ENCODE peak calls at places on chromosomes 12 and 14, in five cellular contexts. U, E, I, C and P are unnamed samples.
A peak's percentile ranks its signal among the peaks of the same experiment; 100 is the strongest.

GRCh38 chr14:105581551-105582341 is 55.4 kb downstream of the TMEM121 start:
- DNase-seq in C (peak; percentile 45), E (no peak), I (peak; percentile 34), U (no peak), P (no peak)

GRCh38 chr14:71574976-71575375 is 357.3 kb upstream of the RGS6 start:
- DNase-seq in C (no peak), I (no peak), E (no peak), U (no peak), P (no peak)

GRCh38 chr12:6828671-6829531 is 694 bp downstream of the P3H3 start:
- DNase-seq in U (no peak), I (peak; percentile 76), E (peak; percentile 43), C (peak; percentile 65), P (peak; percentile 80)

GRCh38 chr14:85233756-85234545 is 296.0 kb upstream of the FLRT2 start:
- DNase-seq in C (no peak), U (no peak), I (no peak), E (no peak), P (no peak)

GRCh38 chr14:54627325-54627717 is 60.4 kb downstream of the SAMD4A start:
- DNase-seq in E (no peak), C (no peak), U (no peak), I (no peak), P (no peak)

GRCh38 chr12:1591543-1591942 is 2.8 kb downstream of the FBXL14 start:
- DNase-seq in I (no peak), C (no peak), E (no peak), U (no peak), P (no peak)

GRCh38 chr12:40105265-40105514 is 691 bp downstream of the SLC2A13 start:
- DNase-seq in U (no peak), E (no peak), C (no peak), I (peak; percentile 69), P (no peak)

GRCh38 chr12:115204957-115205754 is 521.2 kb upstream of the TBX3 start:
- DNase-seq in C (no peak), E (no peak), I (peak; percentile 58), U (no peak), P (no peak)

GRCh38 chr14:89320381-89321000 is 96.5 kb downstream of the FOXN3 start:
- DNase-seq in U (no peak), C (no peak), E (no peak), I (no peak), P (no peak)

GRCh38 chr14:24785698-24786097 is 151.7 kb upstream of the GZMB start:
- DNase-seq in C (no peak), U (no peak), E (no peak), I (no peak), P (no peak)

GRCh38 chr12:25958254-25959068 is at the start of gene RASSF8:
- DNase-seq in E (no peak), U (peak; percentile 59), C (peak; percentile 60), I (peak; percentile 84), P (peak; percentile 89)

GRCh38 chr12:117750657-117751056 is 218.1 kb downstream of the KSR2 start:
- DNase-seq in C (no peak), I (no peak), E (no peak), U (no peak), P (no peak)

GRCh38 chr12:11693068-11693467 is 43.6 kb downstream of the ETV6 start:
- DNase-seq in I (no peak), E (no peak), C (no peak), U (no peak), P (no peak)

GRCh38 chr12:54010972-54011664 is 2.3 kb downstream of the HOXC8 start:
- DNase-seq in E (no peak), U (no peak), C (no peak), I (no peak), P (no peak)

GRCh38 chr12:13347241-13348043 is 150.9 kb downstream of the EMP1 start:
- DNase-seq in C (no peak), U (no peak), I (no peak), E (no peak), P (no peak)

GRCh38 chr12:65787056-65787855 is 37.0 kb upstream of the HMGA2 start:
- DNase-seq in U (no peak), I (no peak), E (no peak), C (no peak), P (no peak)

GRCh38 chr12:128690641-128691040 is 133.1 kb downstream of the SLC15A4 start:
- DNase-seq in U (no peak), E (no peak), I (no peak), C (no peak), P (no peak)

GRCh38 chr14:72741836-72742681 is 151.8 kb downstream of the DPF3 start:
- DNase-seq in E (no peak), C (no peak), I (peak; percentile 45), U (no peak), P (no peak)

GRCh38 chr14:87869619-87870583 is 123.1 kb downstream of the GALC start:
- DNase-seq in I (no peak), C (no peak), U (no peak), E (no peak), P (no peak)

GRCh38 chr14:100341301-100342031 is 18.3 kb downstream of the SLC25A47 start:
- DNase-seq in I (peak; percentile 81), E (no peak), U (no peak), C (no peak), P (no peak)

GRCh38 chr12:102879144-102879763 is 37.8 kb downstream of the PAH start:
- DNase-seq in I (peak; percentile 87), C (no peak), E (no peak), U (peak; percentile 57), P (peak; percentile 43)

GRCh38 chr12:69068431-69068830 is 135.5 kb upstream of the CPM start:
- DNase-seq in I (no peak), C (no peak), E (no peak), U (no peak), P (no peak)

GRCh38 chr12:100189241-100190012 is 11.2 kb upstream of the ACTR6 start:
- DNase-seq in E (no peak), I (no peak), U (no peak), C (no peak), P (no peak)

GRCh38 chr14:90970167-90970600 is 90.3 kb downstream of the RPS6KA5 start:
- DNase-seq in E (no peak), U (no peak), I (no peak), C (no peak), P (no peak)

GRCh38 chr12:57090924-57091632 is 2.2 kb downstream of the NAB2 start:
- DNase-seq in U (no peak), C (no peak), I (no peak), E (no peak), P (no peak)

GRCh38 chr12:12267801-12268200 is 957 bp upstream of the LRP6 start:
- DNase-seq in C (no peak), U (peak; percentile 56), E (no peak), I (no peak), P (peak; percentile 49)

GRCh38 chr12:125610292-125610691 is 545.1 kb downstream of the AACS start:
- DNase-seq in C (no peak), U (no peak), E (no peak), I (no peak), P (no peak)

GRCh38 chr12:509494-509893 is 49.8 kb downstream of the B4GALNT3 start:
- DNase-seq in I (no peak), C (no peak), E (no peak), U (no peak), P (no peak)

GRCh38 chr12:6276247-6276887 is 34.1 kb upstream of the PLEKHG6 start:
- DNase-seq in I (no peak), U (no peak), E (no peak), C (no peak), P (no peak)

GRCh38 chr14:37140176-37140575 is 32.2 kb downstream of the SLC25A21 start:
- DNase-seq in U (no peak), C (no peak), E (no peak), I (no peak), P (no peak)

DNA sequence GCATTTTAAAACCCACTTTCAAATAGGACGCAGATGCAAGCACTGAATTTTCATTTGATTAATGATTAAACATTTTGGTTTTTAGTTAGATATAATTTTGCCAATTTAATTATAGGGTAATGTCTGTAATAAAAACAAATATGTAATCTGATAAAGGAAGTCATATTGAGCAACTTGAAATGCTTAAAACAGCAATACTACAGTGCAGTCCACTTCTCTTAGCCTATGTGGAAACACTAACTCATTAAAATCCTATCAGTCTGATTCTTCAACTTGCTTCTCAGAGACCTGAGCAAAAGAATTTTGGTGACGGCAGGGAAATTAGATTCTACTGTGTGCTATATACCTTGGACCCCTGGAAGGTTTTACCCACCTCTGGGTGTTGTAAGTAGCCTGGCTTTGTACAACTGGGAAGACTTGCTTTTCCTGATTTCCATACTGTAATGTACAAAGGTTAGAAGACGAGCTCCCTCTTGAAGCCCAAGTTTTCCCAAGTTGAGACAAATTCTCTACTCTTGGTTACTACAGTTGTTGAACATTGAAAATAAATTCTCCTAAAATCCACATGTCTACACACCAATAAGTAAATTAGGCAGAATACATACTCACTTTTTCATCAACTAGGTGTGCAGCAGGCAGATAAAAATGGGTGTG is 4.2 kb downstream of the TRHDE start:
- DNase-seq in C (no peak), I (no peak), E (no peak), U (no peak), P (no peak)
- H3K4me3 ChIP-seq in C (no peak overlapping the region), I (no peak overlapping the region), E (no peak overlapping the region), U (no peak overlapping the region), P (no peak overlapping the region)

DNA sequence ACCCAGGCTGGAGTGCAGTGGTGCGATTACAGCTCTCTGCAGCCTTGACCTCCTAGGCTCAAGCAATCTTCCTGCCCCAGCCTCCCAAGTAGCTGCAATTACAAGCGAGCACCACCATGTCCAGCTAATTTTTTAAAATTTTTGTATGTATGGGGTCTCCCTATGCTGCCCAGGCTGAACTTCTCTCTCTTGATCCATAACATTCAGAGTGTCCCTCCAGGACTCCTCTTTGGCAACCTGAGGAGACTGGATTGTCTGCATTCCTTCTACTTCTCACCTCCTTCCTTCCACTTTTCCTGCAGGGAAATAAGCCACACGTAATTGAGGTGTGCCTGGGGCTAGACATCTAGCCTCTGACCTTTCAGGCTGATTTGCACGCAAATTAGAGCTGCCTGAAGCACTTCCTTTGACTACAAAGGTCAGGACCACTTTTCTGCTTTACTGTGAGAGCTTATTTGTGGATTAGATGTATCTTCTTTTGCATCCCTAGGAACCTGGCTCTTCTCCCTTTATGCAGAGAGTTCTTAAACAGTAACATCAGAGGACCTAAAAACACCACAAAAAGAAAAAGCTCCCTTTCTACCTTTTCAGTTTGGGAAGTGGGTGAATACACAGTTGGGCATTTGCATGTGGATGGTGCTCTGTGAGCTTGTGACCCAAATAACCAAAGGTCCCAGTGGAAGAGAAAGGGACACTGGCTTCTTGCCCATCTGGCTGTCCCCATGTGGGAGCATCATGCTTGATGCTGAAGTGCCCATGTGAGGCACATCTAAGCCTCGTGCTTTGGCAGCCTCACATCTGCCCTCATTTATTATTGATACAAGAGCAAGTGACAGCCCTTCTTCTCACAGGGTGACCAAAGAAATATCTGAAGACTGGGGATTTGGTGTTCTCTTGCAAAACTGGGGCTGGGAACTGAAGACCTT is 33.5 kb downstream of the PYGL start:
- DNase-seq in U (no peak), C (no peak), I (no peak), E (no peak), P (peak; percentile 28)
- H3K36me3 ChIP-seq in U (peaks cover 84% of the 10 kb centered on the region), C (no peaks in the 10 kb centered on the region), I (peaks cover 5% of the 10 kb centered on the region), E (no peaks in the 10 kb centered on the region), P (peaks cover 63% of the 10 kb centered on the region)

GRCh38 chr12:105110851-105111250 is 3.3 kb downstream of the WASHC4 start:
- DNase-seq in U (no peak), E (no peak), I (no peak), C (no peak), P (no peak)
- H3K4me3 ChIP-seq in U (no peak overlapping the region), E (no peak overlapping the region), I (no peak overlapping the region), C (no peak overlapping the region), P (no peak overlapping the region)

DNA sequence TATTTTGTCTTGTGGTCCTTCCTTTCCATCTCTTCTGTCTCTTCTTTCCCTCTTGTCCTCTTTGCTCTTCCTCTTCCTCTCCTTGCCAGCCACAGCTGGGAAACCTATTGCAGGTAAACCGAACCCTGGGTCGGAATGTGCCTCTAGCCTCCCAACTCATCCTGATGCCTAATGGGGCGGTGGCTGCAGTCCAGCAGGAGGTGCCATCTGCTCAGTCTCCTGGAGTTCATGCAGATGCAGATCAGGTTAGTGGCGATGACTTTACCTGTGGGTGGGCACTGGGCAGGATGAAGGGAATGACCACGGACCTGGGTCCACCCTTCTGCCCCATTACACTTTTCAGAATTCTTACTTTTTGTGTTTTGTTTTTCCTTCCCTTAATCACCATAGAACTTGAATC is 8.2 kb downstream of the PHC1 start:
- DNase-seq in U (no peak), I (no peak), C (no peak), E (no peak), P (no peak)
- H3K36me3 ChIP-seq in U (peaks cover 19% of the 10 kb centered on the region), I (no peaks in the 10 kb centered on the region), C (no peaks in the 10 kb centered on the region), E (peaks cover 5% of the 10 kb centered on the region), P (peaks cover 89% of the 10 kb centered on the region)